ENCODE peak calls at places on chromosome 14, in six cellular contexts. One of them, this sample, is unnamed.

GRCh38 chr14:94964181-94964580 is 193.1 kb downstream of the DICER1 start:
- DNase-seq in suprapubic skin: no peak
- DNase-seq in stomach: no peak
- DNase-seq in A549: no peak
- DNase-seq in lower leg skin: peak
- DNase-seq in tibial nerve: no peak
- DNase-seq in this sample: no peak

GRCh38 chr14:20455355-20456300 is 602 bp downstream of the APEX1 start:
- DNase-seq in tibial nerve: no peak
- DNase-seq in suprapubic skin: no peak
- DNase-seq in stomach: peak
- DNase-seq in lower leg skin: no peak
- DNase-seq in A549: no peak
- DNase-seq in this sample: peak

GRCh38 chr14:90642239-90642717 is 174.0 kb downstream of the TTC7B start:
- DNase-seq in A549: peak
- DNase-seq in lower leg skin: peak
- DNase-seq in suprapubic skin: no peak
- DNase-seq in tibial nerve: no peak
- DNase-seq in stomach: no peak
- DNase-seq in this sample: no peak

GRCh38 chr14:30906752-30907658 is 32.6 kb downstream of the COCH start:
- DNase-seq in lower leg skin: no peak
- DNase-seq in A549: peak
- DNase-seq in stomach: no peak
- DNase-seq in suprapubic skin: no peak
- DNase-seq in tibial nerve: no peak
- DNase-seq in this sample: no peak

GRCh38 chr14:100030441-100031153 is 34.6 kb upstream of the EVL start:
- DNase-seq in tibial nerve: no peak
- DNase-seq in suprapubic skin: no peak
- DNase-seq in stomach: no peak
- DNase-seq in lower leg skin: no peak
- DNase-seq in A549: peak
- DNase-seq in this sample: no peak

GRCh38 chr14:71119075-71119474 is 211.8 kb downstream of the PCNX1 start:
- DNase-seq in tibial nerve: no peak
- DNase-seq in lower leg skin: no peak
- DNase-seq in stomach: no peak
- DNase-seq in A549: no peak
- DNase-seq in suprapubic skin: no peak
- DNase-seq in this sample: no peak

GRCh38 chr14:51622376-51622775 is 29.3 kb upstream of the FRMD6 start:
- DNase-seq in stomach: no peak
- DNase-seq in lower leg skin: no peak
- DNase-seq in suprapubic skin: no peak
- DNase-seq in tibial nerve: no peak
- DNase-seq in A549: no peak
- DNase-seq in this sample: no peak

GRCh38 chr14:94028450-94028826 is 2.3 kb downstream of the OTUB2 start:
- DNase-seq in A549: no peak
- DNase-seq in suprapubic skin: no peak
- DNase-seq in stomach: no peak
- DNase-seq in tibial nerve: no peak
- DNase-seq in lower leg skin: no peak
- DNase-seq in this sample: no peak

GRCh38 chr14:69252851-69253250 is 7.1 kb upstream of the GALNT16 start:
- DNase-seq in A549: no peak
- DNase-seq in stomach: no peak
- DNase-seq in lower leg skin: no peak
- DNase-seq in tibial nerve: no peak
- DNase-seq in suprapubic skin: no peak
- DNase-seq in this sample: no peak

GRCh38 chr14:35991356-35991755 is 165.2 kb downstream of the BRMS1L start:
- DNase-seq in stomach: no peak
- DNase-seq in A549: no peak
- DNase-seq in suprapubic skin: no peak
- DNase-seq in tibial nerve: no peak
- DNase-seq in lower leg skin: no peak
- DNase-seq in this sample: no peak

GRCh38 chr14:102229071-102229738 is 75.8 kb downstream of the MOK start:
- DNase-seq in lower leg skin: no peak
- DNase-seq in A549: no peak
- DNase-seq in tibial nerve: no peak
- DNase-seq in suprapubic skin: no peak
- DNase-seq in stomach: no peak
- DNase-seq in this sample: no peak

GRCh38 chr14:76574416-76574815 is 186.9 kb upstream of the VASH1 start:
- DNase-seq in A549: no peak
- DNase-seq in lower leg skin: no peak
- DNase-seq in stomach: no peak
- DNase-seq in suprapubic skin: no peak
- DNase-seq in tibial nerve: no peak
- DNase-seq in this sample: no peak

GRCh38 chr14:97446087-97446486 is 648.9 kb downstream of the VRK1 start:
- DNase-seq in tibial nerve: no peak
- DNase-seq in lower leg skin: no peak
- DNase-seq in A549: no peak
- DNase-seq in suprapubic skin: no peak
- DNase-seq in stomach: no peak
- DNase-seq in this sample: no peak

GRCh38 chr14:91252901-91253794 is 8.6 kb upstream of the GPR68 start:
- DNase-seq in A549: no peak
- DNase-seq in lower leg skin: no peak
- DNase-seq in stomach: peak
- DNase-seq in tibial nerve: no peak
- DNase-seq in suprapubic skin: no peak
- DNase-seq in this sample: peak

GRCh38 chr14:45838597-45838996 is 585.6 kb upstream of the MIS18BP1 start:
- DNase-seq in A549: no peak
- DNase-seq in suprapubic skin: no peak
- DNase-seq in lower leg skin: no peak
- DNase-seq in stomach: no peak
- DNase-seq in tibial nerve: no peak
- DNase-seq in this sample: no peak

GRCh38 chr14:54781936-54782802 is 120.5 kb downstream of the GCH1 start:
- DNase-seq in stomach: no peak
- DNase-seq in lower leg skin: peak
- DNase-seq in A549: no peak
- DNase-seq in suprapubic skin: no peak
- DNase-seq in tibial nerve: no peak
- DNase-seq in this sample: no peak

GRCh38 chr14:54291491-54292191 is 105.2 kb upstream of the CDKN3 start:
- DNase-seq in stomach: no peak
- DNase-seq in suprapubic skin: no peak
- DNase-seq in tibial nerve: no peak
- DNase-seq in lower leg skin: no peak
- DNase-seq in A549: no peak
- DNase-seq in this sample: peak

GRCh38 chr14:36245223-36245622 is 68.7 kb upstream of the PTCSC3 start:
- DNase-seq in tibial nerve: no peak
- DNase-seq in lower leg skin: no peak
- DNase-seq in suprapubic skin: no peak
- DNase-seq in stomach: no peak
- DNase-seq in A549: no peak
- DNase-seq in this sample: no peak

GRCh38 chr14:58282925-58283593 is 15.3 kb upstream of the ARID4A start:
- DNase-seq in tibial nerve: no peak
- DNase-seq in suprapubic skin: no peak
- DNase-seq in stomach: no peak
- DNase-seq in lower leg skin: no peak
- DNase-seq in A549: no peak
- DNase-seq in this sample: no peak

GRCh38 chr14:74524076-74524812 is 30.7 kb downstream of the ISCA2 start:
- DNase-seq in A549: no peak
- DNase-seq in stomach: no peak
- DNase-seq in tibial nerve: no peak
- DNase-seq in lower leg skin: no peak
- DNase-seq in suprapubic skin: no peak
- DNase-seq in this sample: no peak

GRCh38 chr14:48417715-48418500 is 742.5 kb upstream of the MDGA2 start:
- DNase-seq in A549: no peak
- DNase-seq in tibial nerve: no peak
- DNase-seq in stomach: no peak
- DNase-seq in lower leg skin: no peak
- DNase-seq in suprapubic skin: no peak
- DNase-seq in this sample: no peak

GRCh38 chr14:97838986-97839385 is 1041.8 kb downstream of the VRK1 start:
- DNase-seq in stomach: no peak
- DNase-seq in A549: no peak
- DNase-seq in suprapubic skin: no peak
- DNase-seq in lower leg skin: no peak
- DNase-seq in tibial nerve: no peak
- DNase-seq in this sample: no peak

GRCh38 chr14:56953884-56954283 is 143.6 kb upstream of the OTX2 start:
- DNase-seq in stomach: no peak
- DNase-seq in suprapubic skin: no peak
- DNase-seq in lower leg skin: no peak
- DNase-seq in A549: no peak
- DNase-seq in tibial nerve: no peak
- DNase-seq in this sample: no peak

GRCh38 chr14:75165586-75166391 is 10.6 kb downstream of the TMED10 start:
- DNase-seq in tibial nerve: no peak
- DNase-seq in suprapubic skin: no peak
- DNase-seq in A549: no peak
- DNase-seq in stomach: no peak
- DNase-seq in lower leg skin: no peak
- DNase-seq in this sample: no peak

GRCh38 chr14:99560946-99561683 is 42.9 kb downstream of the CCDC85C start:
- DNase-seq in A549: no peak
- DNase-seq in tibial nerve: no peak
- DNase-seq in lower leg skin: no peak
- DNase-seq in stomach: peak
- DNase-seq in suprapubic skin: no peak
- DNase-seq in this sample: peak

DNA sequence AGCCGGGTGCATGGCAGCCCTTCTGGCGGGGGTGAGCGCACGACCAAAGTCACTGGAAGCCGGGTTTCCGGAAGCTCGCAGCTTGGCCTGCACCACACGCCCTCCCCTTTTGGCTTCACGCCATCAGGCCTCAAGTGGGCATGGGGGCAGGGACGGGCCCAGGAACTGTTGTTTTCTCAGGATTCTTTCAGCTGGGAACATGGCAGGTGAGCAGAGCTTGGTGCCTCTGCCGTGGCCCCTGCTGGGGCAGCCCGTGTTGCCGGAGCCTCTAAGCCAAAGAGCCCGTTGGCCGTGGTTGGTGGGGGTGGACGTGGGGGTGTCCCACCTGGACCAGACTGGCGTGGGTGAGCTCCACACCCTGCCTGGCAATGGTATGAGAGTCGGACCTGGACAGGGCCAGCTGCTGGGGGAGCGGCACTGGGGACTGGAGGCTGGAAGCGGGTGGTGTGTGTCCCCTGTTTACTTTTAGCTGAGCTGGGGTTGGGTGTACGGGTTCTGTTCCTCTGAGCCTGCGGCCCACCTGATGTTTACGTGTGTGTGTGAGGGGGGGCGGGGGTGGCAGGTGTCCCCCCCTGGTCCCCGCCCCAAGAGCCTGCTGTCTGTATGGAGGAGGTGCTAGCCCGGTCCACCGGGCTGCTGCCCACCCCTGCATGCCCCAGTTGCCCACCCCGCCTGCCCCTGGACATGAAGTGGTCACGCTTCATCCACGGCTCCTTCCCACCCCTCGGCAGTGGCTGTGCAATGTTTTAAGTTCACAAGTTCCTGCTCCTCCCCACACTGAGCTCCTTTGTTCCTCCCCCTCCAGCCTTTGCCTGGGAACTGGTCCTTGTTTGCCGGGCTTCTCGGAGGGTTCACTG is 28.7 kb upstream of the PLD4 start:
- DNase-seq in lower leg skin: peak
- DNase-seq in tibial nerve: no peak
- DNase-seq in suprapubic skin: peak
- DNase-seq in stomach: peak
- DNase-seq in A549: no peak
- DNase-seq in this sample: peak
- TF ChIP-seq POLR2A in lower leg skin: no peak
- TF ChIP-seq POLR2A in tibial nerve: no peak
- TF ChIP-seq POLR2A in suprapubic skin: no peak
- TF ChIP-seq POLR2A in stomach: no peak
- TF ChIP-seq POLR2A in A549: no peak
- TF ChIP-seq POLR2A in this sample: no peak

GRCh38 chr14:32201816-32202467 is at the start of gene RNU6-7:
- DNase-seq in A549: peak
- DNase-seq in suprapubic skin: no peak
- DNase-seq in lower leg skin: no peak
- DNase-seq in stomach: no peak
- DNase-seq in tibial nerve: no peak
- DNase-seq in this sample: no peak

GRCh38 chr14:32202468-32202865 is 602 bp downstream of the RNU6-8 start:
- DNase-seq in tibial nerve: no peak
- DNase-seq in suprapubic skin: no peak
- DNase-seq in stomach: no peak
- DNase-seq in A549: peak
- DNase-seq in lower leg skin: no peak
- DNase-seq in this sample: no peak

GRCh38 chr14:32202941-32203882 is at the start of gene RNU6-8:
- DNase-seq in A549: peak
- DNase-seq in tibial nerve: peak
- DNase-seq in suprapubic skin: peak
- DNase-seq in lower leg skin: peak
- DNase-seq in stomach: peak
- DNase-seq in this sample: peak

GRCh38 chr14:32200368-32201195 is 1.3 kb upstream of the RNU6-7 start:
- DNase-seq in stomach: no peak
- DNase-seq in tibial nerve: no peak
- DNase-seq in suprapubic skin: no peak
- DNase-seq in A549: no peak
- DNase-seq in lower leg skin: no peak
- DNase-seq in this sample: no peak

GRCh38 chr14:32201196-32201815 is 539 bp upstream of the RNU6-7 start:
- DNase-seq in stomach: peak
- DNase-seq in A549: peak
- DNase-seq in suprapubic skin: peak
- DNase-seq in lower leg skin: peak
- DNase-seq in tibial nerve: peak
- DNase-seq in this sample: peak
- TF ChIP-seq POLR2A in stomach: no peak
- TF ChIP-seq POLR2A in A549: peak
- TF ChIP-seq POLR2A in suprapubic skin: no peak
- TF ChIP-seq POLR2A in lower leg skin: no peak
- TF ChIP-seq POLR2A in tibial nerve: no peak
- TF ChIP-seq POLR2A in this sample: no peak

DNA sequence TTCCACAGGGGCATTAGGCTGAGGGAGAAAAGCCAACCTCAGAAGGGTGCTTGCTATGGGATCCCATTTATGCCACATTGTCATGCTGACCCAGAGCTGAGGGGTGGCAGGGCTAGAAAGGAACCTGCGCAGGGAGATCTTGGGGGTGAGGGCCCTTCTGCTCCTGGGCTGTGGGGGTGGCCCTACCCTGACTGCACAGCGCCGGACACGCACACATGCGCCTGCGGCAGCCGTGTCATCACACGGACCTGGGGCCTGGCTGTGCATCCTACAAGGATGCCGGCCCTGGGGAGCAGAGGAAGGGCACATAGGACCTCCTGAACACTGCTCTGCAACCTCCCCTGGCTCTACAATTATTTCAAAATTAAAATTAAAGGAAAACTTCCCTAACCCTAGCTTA is 6.9 kb downstream of the CDCA4 start:
- DNase-seq in suprapubic skin: no peak
- DNase-seq in tibial nerve: no peak
- DNase-seq in lower leg skin: no peak
- DNase-seq in stomach: no peak
- DNase-seq in A549: no peak
- DNase-seq in this sample: no peak
- TF ChIP-seq POLR2A in suprapubic skin: no peak
- TF ChIP-seq POLR2A in tibial nerve: no peak
- TF ChIP-seq POLR2A in lower leg skin: no peak
- TF ChIP-seq POLR2A in stomach: no peak
- TF ChIP-seq POLR2A in A549: no peak
- TF ChIP-seq POLR2A in this sample: no peak

GRCh38 chr14:23352506-23353432 is at the start of gene SLC22A17:
- DNase-seq in tibial nerve: peak
- DNase-seq in stomach: peak
- DNase-seq in lower leg skin: peak
- DNase-seq in A549: peak
- DNase-seq in suprapubic skin: no peak
- DNase-seq in this sample: peak
- TF ChIP-seq POLR2A in tibial nerve: peak
- TF ChIP-seq POLR2A in stomach: no peak
- TF ChIP-seq POLR2A in lower leg skin: no peak
- TF ChIP-seq POLR2A in A549: peak
- TF ChIP-seq POLR2A in suprapubic skin: peak
- TF ChIP-seq POLR2A in this sample: peak